ENCODE peak calls at places on chromosome 14, in five cellular contexts. One of them, this sample, is unnamed.

GRCh38 chr14:100708349-100709217 is 18.1 kb upstream of the DLK1 start:
- DNase-seq in A549: no peak
- DNase-seq in HepG2: peak; percentile 37
- DNase-seq in K562: no peak
- DNase-seq in H1: peak; percentile 63
- DNase-seq in this sample: no peak

GRCh38 chr14:53156238-53156637 is 3.1 kb upstream of the DDHD1 start:
- DNase-seq in A549: no peak
- DNase-seq in HepG2: no peak
- DNase-seq in K562: no peak
- DNase-seq in H1: no peak
- DNase-seq in this sample: no peak

GRCh38 chr14:74064883-74065282 is 19.4 kb downstream of the ALDH6A1 start:
- DNase-seq in A549: no peak
- DNase-seq in HepG2: no peak
- DNase-seq in K562: no peak
- DNase-seq in H1: no peak
- DNase-seq in this sample: peak; percentile 57

GRCh38 chr14:99757331-99758070 is 35.7 kb upstream of the EML1 start:
- DNase-seq in A549: peak; percentile 66
- DNase-seq in HepG2: no peak
- DNase-seq in K562: no peak
- DNase-seq in H1: no peak
- DNase-seq in this sample: peak; percentile 78

GRCh38 chr14:68947802-68948201 is 31.3 kb downstream of the ACTN1 start:
- DNase-seq in A549: no peak
- DNase-seq in HepG2: no peak
- DNase-seq in K562: no peak
- DNase-seq in H1: no peak
- DNase-seq in this sample: no peak

GRCh38 chr14:64879635-64880381 is at the start of gene SPTB:
- DNase-seq in A549: peak; percentile 30
- DNase-seq in HepG2: no peak
- DNase-seq in K562: peak; percentile 89
- DNase-seq in H1: no peak
- DNase-seq in this sample: no peak

GRCh38 chr14:68659021-68659931 is 133.6 kb downstream of the ZFP36L1 start:
- DNase-seq in A549: no peak
- DNase-seq in HepG2: no peak
- DNase-seq in K562: no peak
- DNase-seq in H1: no peak
- DNase-seq in this sample: peak; percentile 18

GRCh38 chr14:72665259-72665658 is 228.6 kb downstream of the DPF3 start:
- DNase-seq in A549: peak; percentile 35
- DNase-seq in HepG2: peak; percentile 7
- DNase-seq in K562: no peak
- DNase-seq in H1: no peak
- DNase-seq in this sample: peak; percentile 97

GRCh38 chr14:63478437-63478852 is 64.7 kb downstream of the PPP2R5E start:
- DNase-seq in A549: no peak
- DNase-seq in HepG2: no peak
- DNase-seq in K562: no peak
- DNase-seq in H1: no peak
- DNase-seq in this sample: no peak

GRCh38 chr14:73269729-73270651 is 32.7 kb downstream of the PAPLN start:
- DNase-seq in A549: no peak
- DNase-seq in HepG2: no peak
- DNase-seq in K562: no peak
- DNase-seq in H1: no peak
- DNase-seq in this sample: peak; percentile 61

GRCh38 chr14:99561827-99562226 is 42.2 kb downstream of the CCDC85C start:
- DNase-seq in A549: no peak
- DNase-seq in HepG2: no peak
- DNase-seq in K562: no peak
- DNase-seq in H1: no peak
- DNase-seq in this sample: no peak

DNA sequence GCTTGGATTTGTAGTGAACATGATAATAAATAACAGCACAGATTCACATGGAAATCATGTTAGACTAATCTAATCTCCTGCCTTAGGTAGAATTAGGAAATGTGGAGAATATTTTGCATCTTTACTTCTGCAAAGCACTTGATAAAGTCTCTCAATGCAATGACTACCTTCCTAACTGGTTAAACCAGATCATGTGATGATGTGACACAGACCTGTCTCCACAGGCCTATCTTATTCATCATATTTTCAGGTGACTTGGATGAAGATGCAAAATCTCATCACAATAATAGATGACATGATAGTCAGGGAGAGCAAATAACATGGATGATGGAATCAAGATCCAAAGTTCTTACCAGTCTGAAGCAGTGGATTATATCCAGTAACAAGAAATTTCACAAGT is 38.5 kb upstream of the RNASE1 start:
- DNase-seq in A549: no peak
- DNase-seq in HepG2: no peak
- DNase-seq in K562: no peak
- DNase-seq in H1: no peak
- DNase-seq in this sample: no peak
- H3K9me3 ChIP-seq in A549: no peaks in the 10 kb centered on the region
- H3K9me3 ChIP-seq in HepG2: no peaks in the 10 kb centered on the region
- H3K9me3 ChIP-seq in K562: no peaks in the 10 kb centered on the region
- H3K9me3 ChIP-seq in H1: no peaks in the 10 kb centered on the region
- H3K9me3 ChIP-seq in this sample: no peaks in the 10 kb centered on the region

DNA sequence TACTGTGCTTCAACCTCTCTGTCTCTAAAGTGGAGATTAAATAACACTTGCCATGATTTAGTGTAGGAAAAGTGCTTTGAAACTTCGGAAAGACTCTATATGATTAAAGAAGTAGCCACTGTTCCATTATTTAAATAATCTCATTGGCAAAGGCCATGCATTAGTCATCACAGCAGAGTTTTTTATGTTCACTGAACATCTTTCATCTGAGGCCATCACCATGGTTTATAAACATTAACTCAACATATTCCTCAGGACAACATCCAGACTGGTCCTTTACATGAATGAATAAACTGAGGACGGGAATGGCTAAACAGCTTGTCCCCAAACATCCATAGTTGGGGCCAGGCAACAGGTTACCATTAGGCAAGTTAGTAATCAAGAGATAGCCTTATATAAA is 124.6 kb upstream of the FRMD6 start:
- DNase-seq in A549: no peak
- DNase-seq in HepG2: no peak
- DNase-seq in K562: no peak
- DNase-seq in H1: no peak
- DNase-seq in this sample: no peak
- TF ChIP-seq JUN in A549: no peak
- TF ChIP-seq JUN in HepG2: no peak
- TF ChIP-seq JUN in K562: no peak
- TF ChIP-seq JUN in H1: no peak
- TF ChIP-seq JUN in this sample: no peak

GRCh38 chr14:18660585-18660922 is 59.6 kb downstream of the OR11H12 start:
- DNase-seq in A549: no peak
- DNase-seq in HepG2: no peak
- DNase-seq in K562: no peak
- DNase-seq in H1: no peak
- DNase-seq in this sample: no peak
- H3K9me3 ChIP-seq in A549: no peaks in the 10 kb centered on the region
- H3K9me3 ChIP-seq in HepG2: no peaks in the 10 kb centered on the region
- H3K9me3 ChIP-seq in K562: no peaks in the 10 kb centered on the region
- H3K9me3 ChIP-seq in H1: peaks cover 50% of the 10 kb centered on the region
- H3K9me3 ChIP-seq in this sample: peaks cover 6% of the 10 kb centered on the region

GRCh38 chr14:51006781-51007211 is 62.5 kb upstream of the PYGL start:
- DNase-seq in A549: peak; percentile 21
- DNase-seq in HepG2: no peak
- DNase-seq in K562: no peak
- DNase-seq in H1: no peak
- DNase-seq in this sample: no peak
- TF ChIP-seq JUN in A549: peak; percentile 35
- TF ChIP-seq JUN in HepG2: no peak
- TF ChIP-seq JUN in K562: no peak
- TF ChIP-seq JUN in H1: no peak
- TF ChIP-seq JUN in this sample: no peak

GRCh38 chr14:91046488-91047072 is 13.9 kb downstream of the RPS6KA5 start:
- DNase-seq in A549: no peak
- DNase-seq in HepG2: no peak
- DNase-seq in K562: no peak
- DNase-seq in H1: no peak
- DNase-seq in this sample: no peak

GRCh38 chr14:91047174-91047753 is 13.2 kb downstream of the RPS6KA5 start:
- DNase-seq in A549: no peak
- DNase-seq in HepG2: no peak
- DNase-seq in K562: no peak
- DNase-seq in H1: no peak
- DNase-seq in this sample: no peak

GRCh38 chr14:91048676-91049075 is 11.8 kb downstream of the RPS6KA5 start:
- DNase-seq in A549: no peak
- DNase-seq in HepG2: no peak
- DNase-seq in K562: no peak
- DNase-seq in H1: no peak
- DNase-seq in this sample: no peak

DNA sequence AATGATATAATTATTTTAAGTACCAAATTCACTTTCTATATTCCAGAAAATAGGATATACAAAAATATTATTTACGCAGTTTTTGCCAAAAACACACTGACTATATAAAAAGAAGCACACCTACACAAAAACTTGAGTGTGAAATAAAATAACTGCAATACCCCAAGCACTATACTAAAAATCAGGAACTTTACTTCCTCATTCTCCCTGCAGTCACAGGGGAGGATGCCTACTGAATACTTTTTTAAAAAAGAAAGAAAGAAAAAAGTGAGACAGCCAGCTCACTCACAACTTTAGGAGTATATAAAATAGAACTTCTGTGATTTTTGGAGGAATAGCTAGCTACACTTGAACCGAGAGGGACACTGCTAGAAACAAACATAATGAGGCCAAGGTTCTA is 12.2 kb downstream of the RPS6KA5 start:
- DNase-seq in A549: no peak
- DNase-seq in HepG2: no peak
- DNase-seq in K562: no peak
- DNase-seq in H1: no peak
- DNase-seq in this sample: no peak
- H3K9me3 ChIP-seq in A549: no peaks in the 10 kb centered on the region
- H3K9me3 ChIP-seq in HepG2: no peaks in the 10 kb centered on the region
- H3K9me3 ChIP-seq in K562: no peaks in the 10 kb centered on the region
- H3K9me3 ChIP-seq in H1: no peaks in the 10 kb centered on the region
- H3K9me3 ChIP-seq in this sample: no peaks in the 10 kb centered on the region

GRCh38 chr14:25308244-25308643 is 258.3 kb upstream of the STXBP6 start:
- DNase-seq in A549: no peak
- DNase-seq in HepG2: peak; percentile 23
- DNase-seq in K562: no peak
- DNase-seq in H1: peak; percentile 15
- DNase-seq in this sample: no peak

GRCh38 chr14:25298238-25298637 is 248.3 kb upstream of the STXBP6 start:
- DNase-seq in A549: no peak
- DNase-seq in HepG2: no peak
- DNase-seq in K562: no peak
- DNase-seq in H1: no peak
- DNase-seq in this sample: no peak

GRCh38 chr14:25303934-25304333 is 254.0 kb upstream of the STXBP6 start:
- DNase-seq in A549: no peak
- DNase-seq in HepG2: no peak
- DNase-seq in K562: no peak
- DNase-seq in H1: no peak
- DNase-seq in this sample: no peak
- TF ChIP-seq JUN in A549: no peak
- TF ChIP-seq JUN in HepG2: no peak
- TF ChIP-seq JUN in K562: no peak
- TF ChIP-seq JUN in H1: no peak
- TF ChIP-seq JUN in this sample: no peak

DNA sequence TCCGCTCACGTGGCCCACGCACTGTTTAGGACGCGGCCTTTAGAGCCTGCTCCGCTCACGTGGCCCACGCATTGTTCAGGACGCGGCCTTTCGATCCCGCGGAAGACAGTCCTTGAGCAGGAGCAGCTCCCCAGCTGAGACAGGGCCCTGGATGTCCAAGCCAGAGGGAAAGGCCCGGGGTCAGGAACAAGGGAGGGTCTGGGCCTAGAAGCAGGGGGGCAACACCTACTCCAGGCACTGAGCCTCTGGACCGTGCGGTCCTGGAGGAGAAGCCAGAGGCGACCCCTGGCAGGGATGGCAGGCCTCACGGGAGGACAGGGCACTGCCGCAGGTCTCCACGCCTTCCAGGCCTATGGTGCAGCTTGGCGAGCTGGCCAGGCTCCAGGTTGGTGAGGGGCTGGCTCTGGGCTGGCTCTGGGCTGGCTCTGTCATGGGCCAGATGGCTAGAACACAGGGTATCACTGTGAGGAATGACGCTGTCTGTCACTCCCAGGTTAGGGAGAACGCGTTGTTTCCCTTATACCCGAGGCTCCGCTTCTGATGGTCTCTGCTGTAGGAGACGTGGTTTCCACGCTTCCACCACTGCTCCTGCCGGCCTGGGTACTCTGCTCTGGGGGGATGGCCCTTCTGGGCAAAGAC is 341.7 kb downstream of the TMEM121 start:
- DNase-seq in A549: no peak
- DNase-seq in HepG2: no peak
- DNase-seq in K562: no peak
- DNase-seq in H1: no peak
- DNase-seq in this sample: no peak
- H3K9me3 ChIP-seq in A549: no peaks in the 10 kb centered on the region
- H3K9me3 ChIP-seq in HepG2: no peaks in the 10 kb centered on the region
- H3K9me3 ChIP-seq in K562: no peaks in the 10 kb centered on the region
- H3K9me3 ChIP-seq in H1: peaks cover 64% of the 10 kb centered on the region
- H3K9me3 ChIP-seq in this sample: peaks cover 9% of the 10 kb centered on the region

GRCh38 chr14:32565256-32565655 is 236.2 kb downstream of the AKAP6 start:
- DNase-seq in A549: no peak
- DNase-seq in HepG2: no peak
- DNase-seq in K562: no peak
- DNase-seq in H1: no peak
- DNase-seq in this sample: peak; percentile 10
- TF ChIP-seq JUN in A549: no peak
- TF ChIP-seq JUN in HepG2: no peak
- TF ChIP-seq JUN in K562: no peak
- TF ChIP-seq JUN in H1: no peak
- TF ChIP-seq JUN in this sample: no peak

DNA sequence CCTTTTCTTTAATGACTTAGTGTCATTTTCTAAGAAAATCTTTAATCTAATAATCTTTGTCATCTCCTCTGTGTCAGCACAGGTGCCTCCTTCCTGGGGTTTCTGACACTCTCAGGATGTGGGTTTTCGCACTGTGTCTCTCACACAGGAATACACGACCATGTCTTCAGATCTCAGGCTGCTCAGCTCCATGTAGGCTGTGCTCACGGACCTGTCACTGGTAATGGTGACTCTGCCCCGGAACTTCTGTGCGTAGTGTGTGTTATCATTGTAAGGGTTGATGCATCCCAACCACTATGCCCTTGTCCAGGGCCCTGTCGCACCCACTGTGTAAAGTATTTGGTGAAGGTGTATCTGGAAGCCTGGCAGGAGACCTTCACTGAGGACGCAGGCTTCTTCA is 647.8 kb downstream of the TMEM121 start:
- DNase-seq in A549: no peak
- DNase-seq in HepG2: no peak
- DNase-seq in K562: no peak
- DNase-seq in H1: no peak
- DNase-seq in this sample: no peak
- H3K9me3 ChIP-seq in A549: no peaks in the 10 kb centered on the region
- H3K9me3 ChIP-seq in HepG2: no peaks in the 10 kb centered on the region
- H3K9me3 ChIP-seq in K562: no peaks in the 10 kb centered on the region
- H3K9me3 ChIP-seq in H1: peaks cover 52% of the 10 kb centered on the region
- H3K9me3 ChIP-seq in this sample: no peaks in the 10 kb centered on the region

GRCh38 chr14:60561845-60562746 is 53.1 kb downstream of the SIX6 start:
- DNase-seq in A549: peak; percentile 52
- DNase-seq in HepG2: peak; percentile 45
- DNase-seq in K562: peak; percentile 13
- DNase-seq in H1: peak; percentile 53
- DNase-seq in this sample: peak; percentile 59

GRCh38 chr14:60563113-60563512 is 54.2 kb downstream of the SIX6 start:
- DNase-seq in A549: no peak
- DNase-seq in HepG2: no peak
- DNase-seq in K562: no peak
- DNase-seq in H1: no peak
- DNase-seq in this sample: no peak

GRCh38 chr14:60565211-60565610 is 56.3 kb downstream of the SIX6 start:
- DNase-seq in A549: no peak
- DNase-seq in HepG2: no peak
- DNase-seq in K562: no peak
- DNase-seq in H1: no peak
- DNase-seq in this sample: no peak
- TF ChIP-seq JUN in A549: no peak
- TF ChIP-seq JUN in HepG2: no peak
- TF ChIP-seq JUN in K562: no peak
- TF ChIP-seq JUN in H1: no peak
- TF ChIP-seq JUN in this sample: no peak